ENCODE peak calls at places on chromosomes 12 and 14, in six cellular contexts. L, P, I, Q, G and V are unnamed samples.

GRCh38 chr12:93336344-93336743 is 41.4 kb upstream of the NUDT4 start:
- DNase-seq in P (peak; percentile 56), G (no peak), Q (peak; percentile 42), L (no peak), I (peak; percentile 49), V (no peak)

GRCh38 chr12:87274594-87275245 is 754.5 kb downstream of the C12orf50 start:
- DNase-seq in G (peak; percentile 48), Q (peak; percentile 62), P (peak; percentile 42), L (peak; percentile 47), I (peak; percentile 7), V (peak; percentile 57)

GRCh38 chr12:121331268-121331667 is 20.9 kb downstream of the ANAPC5 start:
- DNase-seq in I (no peak), P (no peak), L (no peak), G (no peak), Q (no peak), V (no peak)

GRCh38 chr12:22262309-22262708 is 72.2 kb downstream of the ST8SIA1 start:
- DNase-seq in L (no peak), P (peak; percentile 73), G (no peak), I (no peak), Q (peak; percentile 51), V (no peak)

GRCh38 chr12:18340186-18340585 is 78.9 kb downstream of the PIK3C2G start:
- DNase-seq in P (no peak), Q (no peak), G (no peak), I (no peak), L (no peak), V (no peak)

GRCh38 chr12:48828293-48828692 is 10.0 kb downstream of the CACNB3 start:
- DNase-seq in L (no peak), Q (no peak), P (no peak), I (no peak), G (no peak), V (no peak)

GRCh38 chr12:65602579-65603295 is 221.5 kb upstream of the HMGA2 start:
- DNase-seq in Q (peak; percentile 80), P (peak; percentile 88), I (peak; percentile 94), L (peak; percentile 91), G (peak; percentile 89), V (peak; percentile 92)

GRCh38 chr12:14260011-14260993 is 105.2 kb upstream of the ATF7IP start:
- DNase-seq in P (peak; percentile 96), L (peak; percentile 83), I (peak; percentile 83), G (peak; percentile 86), Q (peak; percentile 93), V (peak; percentile 96)

GRCh38 chr14:97415907-97416306 is 618.7 kb downstream of the VRK1 start:
- DNase-seq in Q (no peak), P (no peak), G (no peak), L (no peak), I (no peak), V (peak; percentile 15)

GRCh38 chr14:54116972-54117371 is 160.3 kb upstream of the BMP4 start:
- DNase-seq in G (no peak), I (peak; percentile 83), Q (no peak), P (peak; percentile 76), L (peak; percentile 77), V (no peak)

GRCh38 chr14:69055973-69056372 is 76.9 kb upstream of the ACTN1 start:
- DNase-seq in P (no peak), G (no peak), Q (no peak), L (no peak), I (no peak), V (no peak)

GRCh38 chr12:132664206-132665148 is 22.7 kb downstream of the POLE start:
- DNase-seq in P (no peak), Q (no peak), G (no peak), L (no peak), I (no peak), V (no peak)

GRCh38 chr12:132661972-132662371 is 25.2 kb downstream of the POLE start:
- DNase-seq in I (no peak), L (no peak), Q (no peak), P (no peak), G (no peak), V (no peak)

GRCh38 chr12:132662901-132663755 is 24.0 kb downstream of the POLE start:
- DNase-seq in L (no peak), Q (no peak), I (no peak), P (no peak), G (no peak), V (no peak)

GRCh38 chr12:132665794-132666193 is 21.3 kb downstream of the POLE start:
- DNase-seq in L (no peak), G (no peak), Q (no peak), P (no peak), I (no peak), V (no peak)

DNA sequence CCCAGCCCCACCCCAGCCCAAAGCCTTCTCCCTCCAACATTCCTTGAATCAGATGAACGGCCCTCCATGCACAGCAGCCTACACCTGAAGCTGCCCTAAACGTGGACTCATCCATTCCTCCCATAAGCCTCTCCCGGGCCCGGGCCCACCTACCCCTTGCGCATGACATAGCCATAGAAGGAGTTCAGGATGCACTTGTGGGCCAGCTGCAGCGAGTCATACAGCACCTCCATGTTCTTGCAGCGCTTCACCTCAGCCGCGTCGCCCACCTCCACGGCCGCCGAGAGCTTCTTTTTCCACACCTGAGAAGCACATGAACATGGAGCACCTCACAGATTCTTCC is 22.0 kb downstream of the POLE start:
- DNase-seq in Q (no peak), I (no peak), G (no peak), L (no peak), P (no peak), V (no peak)
- TF ChIP-seq CTCF in Q (no peak), I (no peak), G (no peak), L (no peak), P (no peak), V (no peak)

GRCh38 chr14:26820578-26820977 is 222.7 kb upstream of the NOVA1 start:
- DNase-seq in P (no peak), Q (no peak), G (no peak), L (peak; percentile 53), I (no peak), V (no peak)

DNA sequence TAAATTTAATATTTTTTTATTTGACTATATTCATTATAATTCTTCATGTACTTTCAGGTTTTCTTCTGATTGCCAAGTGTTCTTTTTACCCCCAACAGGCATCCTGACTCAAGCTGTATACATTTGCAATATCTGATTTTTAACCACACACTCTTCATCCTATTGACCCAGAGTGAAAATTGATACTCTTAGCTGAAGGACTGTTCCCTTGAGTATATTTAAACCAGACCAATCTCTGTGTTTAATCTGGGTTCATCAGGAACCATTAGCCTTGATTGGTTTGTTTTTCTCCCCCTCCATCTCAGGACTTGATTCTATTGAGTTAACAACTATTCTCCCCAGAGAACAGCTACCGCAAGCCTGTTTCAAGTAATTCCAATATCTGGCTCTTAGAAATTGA is 222.3 kb upstream of the NOVA1 start:
- DNase-seq in G (no peak), Q (no peak), L (no peak), I (no peak), P (peak; percentile 53), V (no peak)
- H3K9me3 ChIP-seq in G (no peaks in the 10 kb centered on the region), Q (no peaks in the 10 kb centered on the region), L (no peaks in the 10 kb centered on the region), I (peaks cover 20% of the 10 kb centered on the region), P (no peaks in the 10 kb centered on the region), V (no peaks in the 10 kb centered on the region)

GRCh38 chr14:77498984-77499527 is 440 bp upstream of the ISM2 start:
- DNase-seq in P (no peak), L (no peak), G (no peak), I (no peak), Q (peak; percentile 76), V (no peak)

GRCh38 chr14:77503138-77503537 is 4.5 kb upstream of the ISM2 start:
- DNase-seq in G (no peak), I (no peak), P (no peak), Q (no peak), L (no peak), V (no peak)

GRCh38 chr14:77502109-77502782 is 3.6 kb upstream of the ISM2 start:
- DNase-seq in I (no peak), P (no peak), L (no peak), G (no peak), Q (no peak), V (no peak)

GRCh38 chr14:77495354-77495753 is 3.3 kb downstream of the ISM2 start:
- DNase-seq in Q (no peak), L (no peak), G (no peak), P (no peak), I (no peak), V (peak; percentile 21)

GRCh38 chr14:77498120-77498979 is at the start of gene ISM2:
- DNase-seq in Q (peak; percentile 80), L (peak; percentile 12), G (peak; percentile 69), I (peak; percentile 34), P (peak; percentile 8), V (peak; percentile 57)
- TF ChIP-seq EZH2 in Q (peak; percentile 96), L (peak; percentile 47), G (peak; percentile 53), I (no peak), P (peak; percentile 94), V (no peak)

GRCh38 chr14:50010752-50011151 is 105.6 kb downstream of the VCPKMT start:
- DNase-seq in L (no peak), P (no peak), G (no peak), I (no peak), Q (no peak), V (no peak)

GRCh38 chr14:50008562-50009355 is 107.6 kb downstream of the VCPKMT start:
- DNase-seq in L (no peak), Q (no peak), I (peak; percentile 94), G (no peak), P (no peak), V (no peak)

GRCh38 chr14:50006141-50006540 is 110.2 kb downstream of the VCPKMT start:
- DNase-seq in P (no peak), I (no peak), Q (no peak), G (no peak), L (no peak), V (no peak)

GRCh38 chr14:50003213-50004021 is 110.5 kb downstream of the ARF6 start:
- DNase-seq in L (peak; percentile 31), P (peak; percentile 48), Q (peak; percentile 47), I (peak; percentile 78), G (peak; percentile 91), V (peak; percentile 55)

DNA sequence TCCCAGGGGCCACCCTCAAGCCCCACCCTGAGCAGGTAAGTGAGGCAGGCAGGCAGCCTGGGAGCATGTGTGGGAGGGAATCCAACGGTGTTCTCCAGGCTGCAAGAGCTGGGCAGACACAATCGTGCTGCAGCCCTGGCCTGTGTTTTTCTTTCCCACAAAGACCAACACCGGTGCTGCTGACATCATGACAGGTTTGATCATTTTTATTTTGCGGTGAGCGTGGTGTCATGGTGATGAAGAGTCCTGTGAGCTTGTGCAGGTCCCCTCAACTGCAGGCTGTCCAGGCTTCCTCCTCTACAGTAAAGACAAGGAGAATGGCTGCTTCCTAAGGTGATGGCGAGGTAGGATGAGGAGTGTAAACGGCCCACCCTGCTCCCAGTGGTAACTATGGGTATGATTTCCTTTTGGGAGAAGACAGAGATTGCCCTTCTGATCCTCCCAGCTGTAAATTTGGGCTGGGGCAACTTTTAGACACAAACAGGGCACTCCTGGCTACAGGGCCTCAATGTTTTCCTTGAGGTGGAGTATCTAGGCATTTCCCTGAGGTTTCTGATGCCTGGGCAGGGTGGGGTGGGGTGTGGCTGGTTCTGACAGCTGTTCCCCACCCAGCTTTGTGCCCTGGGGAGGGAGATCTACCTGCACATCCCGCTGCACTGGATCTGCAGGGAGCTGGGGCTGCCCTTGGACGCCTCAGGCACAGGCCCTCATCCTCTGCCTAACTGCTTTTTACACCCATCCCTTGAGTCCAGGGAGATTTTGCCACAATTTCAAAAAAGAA is 109.1 kb downstream of the VCPKMT start:
- DNase-seq in I (peak; percentile 90), G (peak; percentile 37), P (no peak), Q (no peak), L (no peak), V (no peak)
- TF ChIP-seq CTCF in I (peak; percentile 49), G (no peak), P (no peak), Q (no peak), L (no peak), V (no peak)

GRCh38 chr14:25836647-25837046 is 761.2 kb downstream of the NOVA1 start:
- DNase-seq in L (no peak), Q (no peak), G (no peak), P (no peak), I (no peak), V (peak; percentile 16)
- H3K9me3 ChIP-seq in L (no peaks in the 10 kb centered on the region), Q (no peaks in the 10 kb centered on the region), G (no peaks in the 10 kb centered on the region), P (no peaks in the 10 kb centered on the region), I (peaks cover 50% of the 10 kb centered on the region), V (no peaks in the 10 kb centered on the region)

GRCh38 chr14:102502571-102502970 is 7.0 kb downstream of the ANKRD9 start:
- DNase-seq in L (no peak), Q (no peak), G (no peak), I (no peak), P (no peak), V (no peak)
- TF ChIP-seq EZH2 in L (no peak), Q (no peak), G (no peak), I (no peak), P (no peak), V (no peak)